ENCODE peak calls at places on chromosomes 4 and X, in eight cellular contexts. C is tibial nerve, W is adrenal gland, N is fibroblast of villous mesenchyme, Q is astrocyte of the cerebellum, E is right lobe of liver, H is GM20000, G is fibroblast of the aortic adventitia. Z is an unnamed sample.

GRCh38 chr4:44146516-44146915 is 302.1 kb downstream of the KCTD8 start:
- DNase-seq in C (no peak), W (no peak), N (no peak), Q (no peak), E (no peak), H (no peak), G (no peak), Z (no peak)

GRCh38 chrX:57573754-57574153 is 18.1 kb upstream of the ZXDB start:
- DNase-seq in C (no peak), W (no peak), N (peak), Q (no peak), E (no peak), H (no peak), G (peak), Z (no peak)

GRCh38 chr4:176123710-176124407 is 58.2 kb downstream of the WDR17 start:
- DNase-seq in C (no peak), W (no peak), N (peak), Q (no peak), E (no peak), H (peak), G (peak), Z (no peak)

GRCh38 chr4:167218022-167218608 is 16.2 kb downstream of the SPOCK3 start:
- DNase-seq in C (no peak), W (no peak), N (no peak), Q (no peak), E (no peak), H (no peak), G (no peak), Z (no peak)

GRCh38 chr4:140724780-140725179 is 31.4 kb downstream of the TBC1D9 start:
- DNase-seq in C (no peak), W (no peak), N (no peak), Q (no peak), E (no peak), H (no peak), G (peak), Z (no peak)

GRCh38 chr4:110306363-110306762 is 107.9 kb upstream of the ELOVL6 start:
- DNase-seq in C (no peak), W (no peak), N (no peak), Q (peak), E (no peak), H (no peak), G (peak), Z (no peak)

GRCh38 chr4:7697821-7698220 is 241.8 kb downstream of the AFAP1 start:
- DNase-seq in C (no peak), W (no peak), N (no peak), Q (no peak), E (no peak), H (no peak), G (no peak), Z (no peak)

GRCh38 chr4:151604238-151604637 is 156.6 kb downstream of the GATB start:
- DNase-seq in C (no peak), W (no peak), N (peak), Q (peak), E (no peak), H (peak), G (peak), Z (no peak)

GRCh38 chr4:155602351-155603140 is 64.1 kb upstream of the GUCY1A1 start:
- DNase-seq in C (no peak), W (no peak), N (no peak), Q (no peak), E (no peak), H (no peak), G (no peak), Z (no peak)

GRCh38 chrX:7169627-7170026 is 21.7 kb upstream of the PUDP start:
- DNase-seq in C (no peak), W (no peak), N (no peak), Q (no peak), E (no peak), H (no peak), G (no peak), Z (no peak)

GRCh38 chrX:8987672-8988250 is 46.2 kb downstream of the FAM9B start:
- DNase-seq in C (no peak), W (no peak), N (no peak), Q (no peak), E (no peak), H (no peak), G (no peak), Z (no peak)

GRCh38 chr4:8010618-8011017 is 71.0 kb upstream of the AFAP1 start:
- DNase-seq in C (peak), W (peak), N (peak), Q (no peak), E (no peak), H (no peak), G (no peak), Z (no peak)

GRCh38 chr4:77956917-77957316 is 94.3 kb downstream of the MRPL1 start:
- DNase-seq in C (no peak), W (no peak), N (no peak), Q (no peak), E (no peak), H (no peak), G (no peak), Z (no peak)

GRCh38 chr4:98682719-98683118 is 24.3 kb upstream of the TSPAN5 start:
- DNase-seq in C (no peak), W (no peak), N (peak), Q (no peak), E (no peak), H (no peak), G (peak), Z (no peak)

GRCh38 chr4:102574317-102574716 is 73.2 kb downstream of the NFKB1 start:
- DNase-seq in C (no peak), W (no peak), N (peak), Q (no peak), E (no peak), H (no peak), G (peak), Z (no peak)

DNA sequence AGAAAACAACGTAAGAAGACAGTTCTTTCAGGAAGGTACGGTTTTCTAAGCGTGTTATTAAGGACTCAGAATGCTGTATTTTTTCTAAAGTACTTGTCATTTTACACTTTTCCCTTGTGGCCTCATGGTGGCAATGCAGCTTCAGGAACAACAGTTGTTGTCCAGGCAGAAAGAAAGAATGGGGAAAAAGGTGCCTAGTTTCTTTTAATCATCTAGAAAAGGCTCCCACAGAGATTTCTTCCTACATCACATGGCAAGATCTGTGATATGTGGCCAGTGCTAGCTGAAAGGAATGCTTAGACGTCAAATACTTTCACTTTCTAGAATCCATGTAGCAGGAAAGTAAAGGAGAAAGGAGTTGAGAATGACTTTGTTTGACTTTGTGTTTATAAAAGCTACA is 49.0 kb upstream of the TRAM1L1 start:
- DNase-seq in C (no peak), W (no peak), N (peak), Q (peak), E (no peak), H (peak), G (peak), Z (no peak)
- TF ChIP-seq CTCF in C (peak), W (peak), N (peak), Q (peak), E (peak), H (peak), G (peak), Z (no peak)

GRCh38 chrX:10725071-10725470 is 104.7 kb upstream of the MID1 start:
- DNase-seq in C (no peak), W (no peak), N (no peak), Q (no peak), E (no peak), H (peak), G (no peak), Z (no peak)
- TF ChIP-seq CTCF in C (peak), W (peak), N (peak), Q (no peak), E (peak), H (no peak), G (peak), Z (no peak)

GRCh38 chr4:40055873-40056721 is 553 bp upstream of the N4BP2 start:
- DNase-seq in C (peak), W (peak), N (peak), Q (peak), E (peak), H (peak), G (peak), Z (peak)

GRCh38 chr4:40055379-40055872 is 1.2 kb upstream of the N4BP2 start:
- DNase-seq in C (no peak), W (no peak), N (no peak), Q (no peak), E (no peak), H (peak), G (no peak), Z (no peak)

GRCh38 chr4:40057540-40058091 is 966 bp downstream of the N4BP2 start:
- DNase-seq in C (peak), W (peak), N (peak), Q (peak), E (peak), H (peak), G (peak), Z (peak)

GRCh38 chr4:40058121-40058520 is 1.5 kb downstream of the N4BP2 start:
- DNase-seq in C (no peak), W (no peak), N (no peak), Q (no peak), E (no peak), H (no peak), G (no peak), Z (no peak)

DNA sequence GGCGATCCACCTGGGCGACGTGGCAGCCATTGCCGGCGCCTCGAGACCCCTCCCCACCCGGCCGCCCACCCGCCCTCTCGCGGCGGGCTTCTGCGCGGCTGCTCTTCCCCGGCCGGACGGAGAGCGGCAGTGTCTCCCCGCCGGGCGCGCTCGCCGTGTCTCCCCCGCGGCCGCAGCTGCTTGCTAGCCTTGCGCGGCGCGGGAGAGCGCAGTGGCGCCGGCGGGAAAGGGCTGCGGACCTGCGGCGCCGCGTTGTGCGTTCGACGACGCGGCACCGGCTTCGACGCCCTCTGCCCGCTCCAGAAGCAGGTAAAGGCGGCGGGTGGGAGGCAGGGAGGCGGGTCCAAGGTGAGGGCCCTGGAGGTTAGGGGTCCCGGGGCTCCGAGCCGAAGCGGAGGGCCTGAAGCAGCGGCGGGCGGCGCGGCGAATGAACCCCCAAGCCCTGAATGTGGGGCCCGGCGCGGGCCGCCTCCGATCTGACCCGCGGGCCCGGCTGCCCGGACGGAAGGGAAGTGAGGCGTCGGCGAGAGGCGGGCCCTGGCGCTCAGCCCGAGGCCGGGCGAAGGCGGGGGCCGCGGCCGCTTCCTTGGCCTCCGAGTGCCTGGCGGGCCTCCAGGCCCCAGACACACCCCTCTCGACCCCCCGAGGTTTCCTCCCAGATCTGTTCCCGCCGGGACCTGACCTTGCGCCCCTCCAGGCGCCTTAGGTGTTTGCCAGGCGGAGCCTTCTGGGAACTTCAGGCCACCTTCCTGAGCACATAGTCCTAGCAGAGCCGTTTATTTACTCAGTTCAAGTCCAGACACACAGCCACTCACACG is at the start of gene N4BP2:
- DNase-seq in C (peak), W (peak), N (peak), Q (peak), E (peak), H (peak), G (peak), Z (peak)
- TF ChIP-seq CTCF in C (peak), W (peak), N (peak), Q (peak), E (peak), H (peak), G (peak), Z (peak)

GRCh38 chr4:48103483-48104139 is 30.4 kb downstream of the TXK start:
- DNase-seq in C (no peak), W (no peak), N (no peak), Q (no peak), E (no peak), H (no peak), G (no peak), Z (no peak)

GRCh38 chr4:48100248-48100647 is 33.8 kb downstream of the TXK start:
- DNase-seq in C (no peak), W (no peak), N (no peak), Q (no peak), E (no peak), H (no peak), G (no peak), Z (no peak)

GRCh38 chr4:48105230-48105629 is 28.8 kb downstream of the TXK start:
- DNase-seq in C (no peak), W (no peak), N (no peak), Q (no peak), E (no peak), H (no peak), G (no peak), Z (no peak)

GRCh38 chr4:48102303-48102702 is 31.7 kb downstream of the TXK start:
- DNase-seq in C (no peak), W (no peak), N (no peak), Q (no peak), E (no peak), H (no peak), G (no peak), Z (no peak)
- TF ChIP-seq CTCF in C (no peak), W (no peak), N (peak), Q (no peak), E (no peak), H (no peak), G (peak), Z (no peak)

Z was measured in uterus.